ENCODE peak calls at places on chromosomes 6 and 20, in five cellular contexts. L, K, C, E and T are unnamed samples.

GRCh38 chr20:52936368-52936986 is 35.7 kb upstream of the TSHZ2 start:
- DNase-seq in L (no peak), E (no peak), C (no peak), K (no peak), T (no peak)

GRCh38 chr20:23141016-23141415 is 54.9 kb upstream of the CD93 start:
- DNase-seq in K (no peak), L (peak), C (no peak), E (no peak), T (no peak)

GRCh38 chr6:45704056-45704790 is 311.4 kb downstream of the CLIC5 start:
- DNase-seq in L (no peak), K (no peak), E (no peak), C (no peak), T (peak)

GRCh38 chr6:54897462-54898189 is 51.1 kb downstream of the FAM83B start:
- DNase-seq in K (no peak), C (no peak), E (no peak), L (no peak), T (peak)

GRCh38 chr6:170344631-170345576 is 38.3 kb downstream of the FAM120B start:
- DNase-seq in C (no peak), K (peak), L (no peak), E (peak), T (peak)

GRCh38 chr6:30325150-30325872 is 1.4 kb upstream of the TRIM39 start:
- DNase-seq in C (peak), K (no peak), L (peak), E (peak), T (peak)

GRCh38 chr20:36162272-36162966 is 7.9 kb downstream of the EPB41L1 start:
- DNase-seq in L (no peak), K (no peak), E (no peak), C (peak), T (peak)

GRCh38 chr6:36290668-36291620 is 21.1 kb downstream of the PNPLA1 start:
- DNase-seq in C (no peak), L (no peak), K (no peak), E (peak), T (peak)

GRCh38 chr6:157558049-157558448 is 177.1 kb downstream of the ZDHHC14 start:
- DNase-seq in C (no peak), L (no peak), K (no peak), E (no peak), T (no peak)

GRCh38 chr20:19392344-19393140 is 180.1 kb downstream of the SLC24A3 start:
- DNase-seq in E (no peak), L (no peak), K (no peak), C (no peak), T (no peak)

GRCh38 chr6:43943781-43944250 is 173.8 kb downstream of the VEGFA start:
- DNase-seq in L (peak), K (no peak), E (no peak), C (no peak), T (no peak)

GRCh38 chr6:53581161-53581560 is 36.3 kb upstream of the GCLC start:
- DNase-seq in E (no peak), C (no peak), K (no peak), L (no peak), T (peak)

GRCh38 chr6:57262491-57262890 is 40.4 kb upstream of the RAB23 start:
- DNase-seq in E (no peak), L (peak), K (no peak), C (no peak), T (peak)

GRCh38 chr6:45378324-45378926 is 691 bp upstream of the SUPT3H start:
- DNase-seq in L (no peak), K (no peak), C (peak), E (no peak), T (no peak)

GRCh38 chr6:85498596-85499258 is 48.8 kb downstream of the NT5E start:
- DNase-seq in E (peak), K (no peak), L (no peak), C (no peak), T (no peak)

GRCh38 chr6:114228675-114229074 is 114.1 kb downstream of the HS3ST5 start:
- DNase-seq in L (no peak), C (no peak), K (no peak), E (no peak), T (no peak)

GRCh38 chr6:9484091-9484490 is 930.8 kb downstream of the TFAP2A start:
- DNase-seq in K (no peak), L (no peak), E (peak), C (no peak), T (peak)

GRCh38 chr6:25981529-25982263 is 19.1 kb downstream of the TRIM38 start:
- DNase-seq in L (no peak), E (no peak), C (no peak), K (no peak), T (no peak)

GRCh38 chr6:33431880-33432541 is 12.1 kb downstream of the SYNGAP1 start:
- DNase-seq in C (peak), E (no peak), K (no peak), L (no peak), T (no peak)

GRCh38 chr20:8424986-8425385 is 292.9 kb downstream of the PLCB1 start:
- DNase-seq in L (no peak), C (no peak), K (no peak), E (no peak), T (no peak)
- TF ChIP-seq CTCF in L (no peak), C (no peak), K (no peak), E (no peak), T (no peak)

GRCh38 chr6:165308926-165309731 is at the start of gene C6orf118:
- DNase-seq in C (no peak), L (peak), E (peak), K (no peak), T (peak)
- H3K4me3 ChIP-seq in C (peak), L (peak), E (no peak), K (no peak), T (peak)

GRCh38 chr6:41039060-41039998 is at the start of gene UNC5CL:
- DNase-seq in C (no peak), K (no peak), E (peak), L (no peak), T (peak)
- TF ChIP-seq CTCF in C (peak), K (peak), E (peak), L (peak), T (peak)

GRCh38 chr6:6700871-6701270 is 112.4 kb downstream of the LY86 start:
- DNase-seq in L (peak), E (no peak), C (no peak), K (no peak), T (no peak)

GRCh38 chr6:6701864-6702263 is 113.3 kb downstream of the LY86 start:
- DNase-seq in C (no peak), E (no peak), K (no peak), L (peak), T (peak)

GRCh38 chr6:6700421-6700820 is 111.9 kb downstream of the LY86 start:
- DNase-seq in K (no peak), E (no peak), C (no peak), L (peak), T (no peak)

GRCh38 chr6:6697620-6698019 is 109.1 kb downstream of the LY86 start:
- DNase-seq in K (no peak), E (peak), L (no peak), C (no peak), T (peak)

DNA sequence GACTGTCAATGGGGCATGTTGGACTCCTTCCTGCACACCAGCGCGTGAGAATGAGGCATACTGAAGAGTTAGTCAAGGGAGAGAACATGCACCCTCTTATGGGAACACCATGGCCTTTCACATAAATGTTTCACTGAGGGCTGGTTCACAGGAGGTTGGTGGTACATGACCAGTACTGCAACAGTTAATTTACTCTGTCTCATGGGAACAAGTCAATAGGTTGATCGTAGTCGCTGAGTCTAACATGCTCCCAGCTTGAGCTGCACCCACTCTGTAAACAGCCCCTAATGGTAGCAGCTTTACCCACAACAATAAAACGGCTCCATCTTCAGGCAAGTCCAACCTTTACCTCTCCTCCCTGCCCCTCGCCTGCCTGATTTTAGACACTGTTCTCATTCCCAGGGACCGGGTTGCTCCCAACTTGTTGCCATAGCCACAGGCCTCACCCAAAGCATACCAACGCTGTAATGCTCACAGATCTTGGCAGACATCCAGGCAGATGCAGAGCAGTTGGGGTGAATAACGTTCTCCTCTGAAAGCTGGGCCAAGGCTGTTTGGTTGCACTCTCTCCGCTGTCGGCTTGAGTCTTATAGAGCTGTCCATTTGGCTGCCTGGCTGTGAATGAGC is 111.3 kb downstream of the LY86 start:
- DNase-seq in L (peak), E (no peak), C (no peak), K (peak), T (peak)
- H3K4me3 ChIP-seq in L (no peak), E (no peak), C (no peak), K (no peak), T (peak)

GRCh38 chr6:118505656-118506055 is 42.4 kb upstream of the PLN start:
- DNase-seq in L (no peak), C (no peak), K (no peak), E (no peak), T (no peak)

GRCh38 chr6:118507636-118508035 is 40.5 kb upstream of the PLN start:
- DNase-seq in L (no peak), E (peak), K (no peak), C (no peak), T (no peak)

GRCh38 chr6:118511930-118512715 is 36.0 kb upstream of the PLN start:
- DNase-seq in C (no peak), K (no peak), L (no peak), E (no peak), T (no peak)

GRCh38 chr6:118506071-118506638 is 41.9 kb upstream of the PLN start:
- DNase-seq in K (no peak), C (no peak), E (no peak), L (no peak), T (no peak)

GRCh38 chr6:118509009-118509617 is 39.0 kb upstream of the PLN start:
- DNase-seq in C (no peak), K (no peak), E (peak), L (no peak), T (peak)
- TF ChIP-seq CTCF in C (no peak), K (peak), E (peak), L (peak), T (peak)